ENCODE peak calls at places on chromosomes 1 and 21, in four cellular contexts. T is H1, Z is kidney, J is cardiac muscle cell. O is an unnamed sample. For H3K4me1, the result is how much of the 10 kb centered on the place peaks cover.

GRCh38 chr1:170126691-170127090 is 19.1 kb upstream of the NTMT2 start:
- DNase-seq in J (peak), T (peak), Z (no peak), O (no peak)

GRCh38 chr21:36508948-36509347 is 29.0 kb upstream of the CLDN14 start:
- DNase-seq in J (no peak), Z (no peak), T (no peak), O (no peak)

GRCh38 chr1:164668451-164668850 is 109.5 kb downstream of the PBX1 start:
- DNase-seq in T (no peak), J (no peak), Z (no peak), O (no peak)

GRCh38 chr1:204760350-204761134 is 75.0 kb upstream of the LRRN2 start:
- DNase-seq in Z (no peak), J (no peak), T (no peak), O (no peak)

GRCh38 chr1:248811514-248812490 is 13.9 kb downstream of the SH3BP5L start:
- DNase-seq in J (no peak), T (no peak), Z (no peak), O (no peak)

GRCh38 chr1:245551536-245551935 is 396.8 kb downstream of the KIF26B start:
- DNase-seq in T (no peak), Z (no peak), J (no peak), O (no peak)

GRCh38 chr1:115332813-115333608 is 5.0 kb downstream of the NGF start:
- DNase-seq in Z (no peak), J (peak), T (no peak), O (no peak)

GRCh38 chr1:42942444-42942843 is 16.2 kb downstream of the SLC2A1 start:
- DNase-seq in Z (peak), J (no peak), T (no peak), O (no peak)

GRCh38 chr1:193185206-193185605 is 1.2 kb downstream of the B3GALT2 start:
- DNase-seq in Z (no peak), J (no peak), T (no peak), O (no peak)

GRCh38 chr1:184078564-184079107 is 27.1 kb downstream of the TSEN15 start:
- DNase-seq in T (no peak), Z (no peak), J (peak), O (no peak)

GRCh38 chr1:165645654-165646366 is 14.8 kb downstream of the MGST3 start:
- DNase-seq in J (no peak), Z (peak), T (no peak), O (no peak)

DNA sequence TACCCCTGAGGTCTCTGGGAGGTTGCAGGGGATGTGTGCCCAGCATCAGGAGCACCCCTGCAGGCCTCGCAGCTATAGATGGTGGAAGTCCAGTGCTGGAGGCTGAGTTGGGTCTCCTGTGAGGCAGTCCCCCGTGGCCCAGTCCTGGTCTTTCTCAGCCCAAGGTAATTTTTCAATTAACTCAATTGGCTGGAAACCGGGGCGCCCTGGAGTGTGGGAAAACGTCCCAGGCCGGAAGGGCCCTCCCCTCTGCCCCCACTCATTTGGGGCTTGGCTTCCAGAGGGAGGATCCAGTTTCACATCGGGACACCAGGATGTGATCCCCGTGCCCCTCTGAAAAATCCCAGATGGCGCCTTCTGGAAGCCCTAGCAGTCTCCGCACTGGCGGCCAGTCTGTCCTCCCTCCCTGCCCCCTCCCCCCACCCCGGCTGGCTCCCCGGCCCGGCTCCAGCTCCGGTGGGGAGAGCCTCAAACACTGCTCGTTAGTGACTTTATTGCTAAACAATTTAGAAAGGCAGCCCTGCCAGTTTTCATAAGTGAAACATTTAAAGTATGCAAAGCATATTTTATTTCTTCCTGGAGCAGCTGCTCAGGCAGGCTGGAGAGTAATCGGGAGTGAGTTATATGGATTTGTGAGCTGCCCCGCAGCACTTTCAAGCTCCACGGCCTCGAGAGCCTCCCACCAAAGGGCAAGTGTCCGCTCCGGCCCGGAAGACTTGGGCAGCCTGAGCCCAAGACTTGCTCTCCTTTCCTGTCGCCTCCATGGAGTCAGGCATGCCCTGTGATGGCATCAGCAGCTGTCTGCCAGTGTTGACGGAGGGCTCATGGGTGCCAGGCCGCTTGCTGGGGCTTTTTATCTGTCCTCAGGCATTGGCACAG is 208.2 kb upstream of the TMEM51 start:
- DNase-seq in J (peak), T (no peak), Z (peak), O (no peak)
- H3K4me3 ChIP-seq in J (no peak), T (no peak), Z (peak), O (no peak)

GRCh38 chr21:32216293-32216692 is 62.6 kb downstream of the MIS18A start:
- DNase-seq in T (no peak), J (no peak), Z (no peak), O (no peak)
- H3K4me1 ChIP-seq in T (under half), J (under half), Z (under half), O (under half)

GRCh38 chr1:154745750-154746425 is 124.2 kb downstream of the KCNN3 start:
- DNase-seq in Z (peak), T (no peak), J (no peak), O (no peak)
- H3K27ac ChIP-seq in Z (no peak), T (no peak), J (no peak), O (no peak)

GRCh38 chr1:19387045-19387467 is 74.9 kb downstream of the SLC66A1 start:
- DNase-seq in J (no peak), Z (peak), T (no peak), O (no peak)

GRCh38 chr1:19384113-19384512 is 72.0 kb downstream of the SLC66A1 start:
- DNase-seq in Z (no peak), J (peak), T (no peak), O (no peak)

GRCh38 chr1:19385236-19385635 is 73.1 kb downstream of the SLC66A1 start:
- DNase-seq in J (no peak), Z (peak), T (no peak), O (no peak)

GRCh38 chr1:19385869-19386591 is 73.9 kb downstream of the SLC66A1 start:
- DNase-seq in T (no peak), J (peak), Z (peak), O (no peak)

DNA sequence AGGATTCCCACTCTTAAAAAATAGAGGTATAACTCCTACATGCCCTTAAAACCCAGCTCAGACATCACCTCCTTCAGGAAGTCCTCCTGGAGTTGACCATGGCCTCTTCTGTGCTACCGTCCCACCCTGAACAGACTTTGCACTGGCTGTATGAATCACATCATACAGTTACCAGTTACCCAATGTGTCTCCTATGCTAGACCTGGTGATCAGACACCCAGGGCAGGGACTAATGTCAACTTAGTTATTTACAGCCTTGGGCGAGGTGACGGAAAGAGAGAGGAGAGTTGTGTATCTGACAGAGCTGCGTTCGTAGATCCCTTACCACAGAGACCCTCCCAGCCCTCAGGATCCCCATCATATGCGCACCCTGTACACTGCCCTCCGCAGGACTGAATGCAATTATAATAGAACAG is 72.7 kb downstream of the SLC66A1 start:
- DNase-seq in T (no peak), Z (peak), J (no peak), O (no peak)
- H3K4me3 ChIP-seq in T (no peak), Z (no peak), J (no peak), O (no peak)

GRCh38 chr21:45082715-45083114 is 8.3 kb downstream of the ADARB1 start:
- DNase-seq in J (no peak), T (no peak), Z (no peak), O (no peak)

GRCh38 chr21:45085700-45086099 is 11.3 kb downstream of the ADARB1 start:
- DNase-seq in Z (no peak), J (no peak), T (no peak), O (no peak)

GRCh38 chr21:45084881-45085536 is 10.6 kb downstream of the ADARB1 start:
- DNase-seq in J (no peak), T (no peak), Z (no peak), O (no peak)

GRCh38 chr21:45086342-45086958 is 12.1 kb downstream of the ADARB1 start:
- DNase-seq in J (no peak), T (no peak), Z (no peak), O (no peak)

DNA sequence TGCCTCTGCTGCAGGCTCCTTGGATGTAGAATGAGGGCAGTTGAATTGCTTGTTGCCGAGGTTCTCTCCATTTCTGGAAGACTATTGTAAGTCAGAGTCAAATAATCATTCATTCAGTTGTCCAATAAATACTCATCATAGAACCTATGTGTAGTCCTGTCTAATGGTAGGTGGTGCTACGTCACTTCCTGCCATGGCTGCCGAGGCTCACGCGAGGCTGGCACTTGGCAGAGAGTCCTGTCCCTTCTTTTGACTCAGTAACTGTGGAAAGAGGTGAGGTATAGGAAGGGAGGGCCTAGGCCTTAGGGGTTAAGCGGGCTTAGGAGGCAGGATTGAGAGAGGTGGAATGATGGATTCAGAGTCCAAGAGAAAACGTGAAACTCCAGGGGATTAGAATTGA is 9.7 kb downstream of the ADARB1 start:
- DNase-seq in T (no peak), J (no peak), Z (no peak), O (no peak)
- H3K4me1 ChIP-seq in T (under half), J (under half), Z (under half), O (under half)

DNA sequence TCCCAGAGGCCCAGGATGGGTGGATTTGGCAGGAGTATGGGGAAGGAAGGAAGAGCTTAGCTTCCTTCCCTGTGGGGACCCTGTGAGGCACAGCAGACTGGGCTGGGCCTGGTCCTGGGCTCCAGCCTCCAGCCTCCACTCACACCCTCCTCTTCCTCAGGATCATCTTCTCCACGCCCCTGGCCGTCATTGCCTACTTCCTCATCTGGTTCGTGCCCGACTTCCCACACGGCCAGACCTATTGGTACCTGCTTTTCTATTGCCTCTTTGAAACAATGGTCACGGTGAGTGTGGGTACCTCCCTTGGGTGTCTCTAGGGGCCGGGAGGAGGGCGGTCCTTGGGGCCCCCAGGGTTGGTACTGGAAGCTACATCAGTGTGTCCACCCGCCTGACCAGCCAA is 10.1 kb downstream of the MFSD2A start:
- DNase-seq in J (no peak), T (no peak), Z (no peak), O (no peak)
- H3K27ac ChIP-seq in J (no peak), T (no peak), Z (no peak), O (no peak)

DNA sequence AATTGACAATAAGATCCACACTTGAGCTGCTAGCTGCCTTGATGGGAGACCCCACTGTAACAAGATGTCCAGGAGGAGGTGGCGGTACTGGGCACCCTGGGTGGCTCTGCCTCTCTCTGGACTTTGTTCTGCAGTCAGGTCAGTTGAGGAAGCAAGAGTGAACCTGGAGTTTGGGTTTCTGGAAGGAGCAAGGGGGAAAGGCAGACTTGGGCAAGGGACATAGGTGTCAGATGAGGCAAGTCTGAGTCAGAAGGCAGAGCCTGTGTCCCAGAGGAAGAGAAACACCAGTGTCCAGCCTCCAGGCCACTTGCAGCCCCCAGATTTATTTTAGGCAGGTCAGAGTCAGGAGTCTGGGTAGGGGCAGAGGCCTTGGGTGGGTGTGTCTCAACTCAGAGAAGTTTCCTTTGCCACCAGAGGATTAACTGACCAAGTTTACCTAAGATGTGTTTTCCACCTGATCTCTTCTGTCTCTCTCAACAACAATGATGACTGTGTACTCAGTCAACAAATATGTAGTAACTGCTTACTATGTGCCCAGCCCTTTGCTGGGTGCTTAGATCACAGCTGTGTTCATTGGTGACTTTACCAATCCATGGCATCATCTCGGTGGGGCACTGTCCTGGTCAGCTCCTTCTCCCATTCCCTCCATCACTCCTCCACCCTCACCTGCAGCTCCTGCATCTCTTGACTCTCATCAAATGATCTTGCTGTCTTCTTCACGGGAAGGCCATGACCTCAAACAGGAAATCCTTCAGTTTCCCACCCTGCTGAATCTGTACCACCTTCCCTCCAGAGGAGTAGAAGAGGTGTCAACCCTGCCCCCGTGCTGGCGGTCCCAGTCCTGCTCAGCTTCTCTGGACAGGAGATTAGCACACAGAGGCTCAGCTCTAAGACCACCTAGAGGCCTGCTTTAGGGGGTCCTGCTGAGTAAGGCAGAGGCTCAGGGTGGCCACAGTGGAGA is 36.6 kb downstream of the ELF3 start:
- DNase-seq in Z (no peak), J (no peak), T (no peak), O (no peak)
- H3K4me3 ChIP-seq in Z (no peak), J (no peak), T (no peak), O (no peak)

GRCh38 chr1:15965228-15965767 is 10.6 kb downstream of the ZBTB17 start:
- DNase-seq in Z (peak), T (no peak), J (peak), O (no peak)

GRCh38 chr1:15966081-15966955 is 9.6 kb downstream of the ZBTB17 start:
- DNase-seq in J (no peak), T (no peak), Z (peak), O (no peak)

GRCh38 chr1:15966956-15967344 is 9.0 kb downstream of the ZBTB17 start:
- DNase-seq in T (no peak), J (no peak), Z (no peak), O (no peak)

GRCh38 chr1:15969321-15969880 is 6.5 kb downstream of the ZBTB17 start:
- DNase-seq in Z (peak), T (no peak), J (no peak), O (no peak)

GRCh38 chr1:15968172-15968571 is 7.7 kb downstream of the ZBTB17 start:
- DNase-seq in J (no peak), T (no peak), Z (no peak), O (no peak)
- H3K4me1 ChIP-seq in J (under half), T (under half), Z (under half), O (under half)

GRCh38 chr1:160499631-160500030 is 23.4 kb downstream of the SLAMF6 start:
- DNase-seq in Z (no peak), J (no peak), T (no peak), O (no peak)
- H3K27ac ChIP-seq in Z (no peak), J (no peak), T (no peak), O (no peak)

GRCh38 chr1:10032287-10032589 is 520 bp upstream of the UBE4B start:
- DNase-seq in Z (no peak), T (no peak), J (no peak), O (no peak)
- H3K4me3 ChIP-seq in Z (peak), T (no peak), J (no peak), O (no peak)

O was measured in iPS DF 6.9.